ENCODE peak calls at places on chromosomes 13 and 19, in four cellular contexts. B is left lung, D is pancreas, H is heart left ventricle. A is an unnamed sample.

GRCh38 chr13:34065915-34066314 is 248.0 kb downstream of the RFC3 start:
- ATAC-seq in H (no peak), B (peak), D (no peak), A (no peak)

GRCh38 chr19:19517235-19517619 is 1.2 kb downstream of the NDUFA13 start:
- ATAC-seq in B (no peak), D (no peak), H (no peak), A (no peak)

GRCh38 chr13:30845297-30846214 is 60.5 kb upstream of the MEDAG start:
- ATAC-seq in H (no peak), D (no peak), B (peak), A (no peak)

GRCh38 chr13:32969516-32969941 is 46.7 kb upstream of the KL start:
- ATAC-seq in H (peak), B (peak), D (peak), A (peak)

GRCh38 chr13:43597599-43597945 is 189.2 kb downstream of the ENOX1 start:
- ATAC-seq in D (no peak), B (no peak), H (no peak), A (no peak)

GRCh38 chr13:51821666-51822065 is 17.7 kb upstream of the DHRS12 start:
- ATAC-seq in B (no peak), H (no peak), D (no peak), A (no peak)

GRCh38 chr13:25869941-25870340 is 181.9 kb downstream of the SHISA2 start:
- ATAC-seq in D (no peak), B (no peak), H (no peak), A (no peak)

GRCh38 chr13:46578590-46578975 is 25.6 kb downstream of the LRCH1 start:
- ATAC-seq in H (no peak), B (no peak), D (no peak), A (no peak)

GRCh38 chr13:23323946-23324709 is 109.4 kb downstream of the SACS start:
- ATAC-seq in H (no peak), B (no peak), D (no peak), A (no peak)

GRCh38 chr13:97392020-97392419 is 41.9 kb upstream of the RAP2A start:
- ATAC-seq in B (no peak), D (peak), H (no peak), A (no peak)

GRCh38 chr13:97403893-97404683 is 29.9 kb upstream of the RAP2A start:
- ATAC-seq in D (no peak), B (no peak), H (no peak), A (no peak)

GRCh38 chr19:29837448-29837961 is 25.7 kb downstream of the CCNE1 start:
- ATAC-seq in H (no peak), D (no peak), B (no peak), A (no peak)

GRCh38 chr19:14097532-14098151 is 7.1 kb upstream of the SAMD1 start:
- ATAC-seq in H (no peak), B (no peak), D (no peak), A (no peak)

GRCh38 chr13:35367586-35367985 is 108.9 kb downstream of the MAB21L1 start:
- ATAC-seq in H (no peak), D (no peak), B (no peak), A (no peak)

GRCh38 chr13:50365683-50366391 is 350.6 kb downstream of the KCNRG start:
- ATAC-seq in B (peak), H (no peak), D (peak), A (no peak)

GRCh38 chr13:98039964-98040363 is 86.5 kb downstream of the IPO5 start:
- ATAC-seq in D (no peak), H (no peak), B (no peak), A (no peak)

GRCh38 chr13:97459215-97459772 is 25.3 kb downstream of the RAP2A start:
- ATAC-seq in H (no peak), D (no peak), B (no peak), A (no peak)

GRCh38 chr19:3604227-3604986 is 2.3 kb downstream of the TBXA2R start:
- ATAC-seq in H (no peak), B (no peak), D (no peak), A (no peak)

GRCh38 chr19:31339405-31339804 is 9.8 kb downstream of the TSHZ3 start:
- ATAC-seq in B (peak), D (no peak), H (no peak), A (no peak)

GRCh38 chr19:39533003-39533512 is 406 bp upstream of the EID2B start:
- ATAC-seq in D (peak), H (no peak), B (no peak), A (no peak)

GRCh38 chr19:34327851-34328250 is 37.1 kb upstream of the GPI start:
- ATAC-seq in H (no peak), B (peak), D (no peak), A (no peak)

GRCh38 chr19:3537101-3537437 is 1.9 kb upstream of the TEKTIP1 start:
- ATAC-seq in B (no peak), D (peak), H (no peak), A (peak)

GRCh38 chr19:17328517-17329060 is 6.1 kb downstream of the ANO8 start:
- ATAC-seq in D (peak), B (peak), H (no peak), A (no peak)

GRCh38 chr19:8561071-8561764 is 16.0 kb downstream of the MYO1F start:
- ATAC-seq in B (no peak), D (no peak), H (no peak), A (no peak)

GRCh38 chr13:59441596-59442280 is 722.0 kb downstream of the DIAPH3 start:
- ATAC-seq in B (no peak), D (no peak), H (no peak), A (no peak)

GRCh38 chr19:16283103-16283469 is 41.5 kb upstream of the KLF2 start:
- ATAC-seq in D (no peak), H (peak), B (peak), A (peak)

GRCh38 chr13:73625562-73626339 is 508.5 kb downstream of the KLF12 start:
- ATAC-seq in H (no peak), B (no peak), D (no peak), A (no peak)

GRCh38 chr19:54662730-54663129 is at the start of gene LILRB4:
- ATAC-seq in H (no peak), D (no peak), B (peak), A (peak)

A was measured in gastroesophageal sphincter.